ENCODE peak calls at places on chromosomes 1 and 21, in nine cellular contexts. Z is IMR-90, Q is thoracic aorta, N is GM13977, X is GM23338, P is nephron progenitor cell, C is fibroblast of mammary gland, T is BJ, D is spleen. G is an unnamed sample.
A peak's percentile ranks its signal among the peaks of the same experiment; 100 is the strongest.

GRCh38 chr1:162003825-162004205 is 19.9 kb downstream of the OLFML2B start:
- DNase-seq in D (no peak), Q (no peak), T (peak; percentile 86), X (no peak), C (peak; percentile 90), Z (peak; percentile 83), P (no peak), N (no peak), G (no peak)

GRCh38 chr1:168786476-168787330 is 57.7 kb upstream of the DPT start:
- DNase-seq in X (no peak), C (no peak), T (no peak), P (no peak), Q (no peak), D (no peak), N (no peak), Z (no peak), G (no peak)

GRCh38 chr1:15167386-15167785 is 13.8 kb downstream of the TMEM51 start:
- DNase-seq in D (no peak), Q (no peak), T (no peak), N (no peak), C (no peak), Z (peak; percentile 93), P (no peak), X (no peak), G (no peak)

GRCh38 chr1:97412155-97412554 is 508.7 kb downstream of the DPYD start:
- DNase-seq in D (no peak), X (no peak), N (no peak), T (no peak), Z (peak; percentile 50), C (peak; percentile 49), P (no peak), Q (no peak), G (no peak)

GRCh38 chr1:58584082-58584895 is 7.2 kb upstream of the TACSTD2 start:
- DNase-seq in D (no peak), Z (peak; percentile 96), N (peak; percentile 67), C (peak; percentile 96), T (peak; percentile 94), X (peak; percentile 26), Q (peak; percentile 78), P (no peak), G (no peak)

GRCh38 chr1:53739109-53739681 is at the start of gene GLIS1:
- DNase-seq in X (peak; percentile 92), Q (no peak), D (peak; percentile 82), C (peak; percentile 79), N (peak; percentile 98), Z (peak; percentile 82), T (no peak), P (peak; percentile 97), G (peak; percentile 91)

GRCh38 chr21:24938592-24938991 is 668.7 kb downstream of the MRPL39 start:
- DNase-seq in D (no peak), X (no peak), C (no peak), Z (no peak), N (no peak), Q (no peak), P (no peak), T (no peak), G (no peak)

GRCh38 chr21:35398366-35398982 is 349.4 kb upstream of the RUNX1 start:
- DNase-seq in Q (no peak), P (no peak), D (no peak), T (no peak), C (no peak), Z (peak; percentile 15), X (no peak), N (no peak), G (no peak)

GRCh38 chr1:112457241-112457640 is 51.5 kb upstream of the WNT2B start:
- DNase-seq in Z (peak; percentile 94), Q (no peak), X (no peak), P (no peak), T (no peak), N (no peak), D (no peak), C (peak; percentile 82), G (no peak)

GRCh38 chr1:172883387-172883791 is 167.4 kb downstream of the TNFSF18 start:
- DNase-seq in Z (no peak), N (peak; percentile 11), P (no peak), Q (no peak), T (no peak), X (no peak), C (peak; percentile 9), D (no peak), G (no peak)

GRCh38 chr1:89273324-89273778 is 691 bp upstream of the GBP5 start:
- DNase-seq in D (peak; percentile 86), C (no peak), Z (no peak), P (no peak), T (no peak), X (no peak), N (no peak), Q (no peak), G (no peak)

GRCh38 chr1:89279011-89279466 is 6.4 kb upstream of the GBP5 start:
- DNase-seq in X (no peak), Z (no peak), T (no peak), C (no peak), D (no peak), P (no peak), N (no peak), Q (no peak), G (no peak)

GRCh38 chr1:89274431-89274857 is 1.8 kb upstream of the GBP5 start:
- DNase-seq in C (peak; percentile 79), N (no peak), D (no peak), T (peak; percentile 27), Z (peak; percentile 8), Q (no peak), X (no peak), P (no peak), G (no peak)

GRCh38 chr1:89277725-89278124 is 5.1 kb upstream of the GBP5 start:
- DNase-seq in X (no peak), P (no peak), N (no peak), C (no peak), D (no peak), Z (no peak), T (no peak), Q (no peak), G (no peak)

GRCh38 chr1:89276690-89277089 is 4.0 kb upstream of the GBP5 start:
- DNase-seq in Z (no peak), C (no peak), P (no peak), D (no peak), T (no peak), Q (no peak), N (no peak), X (peak; percentile 11), G (no peak)
- TF ChIP-seq CTCF in Z (no peak), C (no peak), P (no peak), D (no peak), T (no peak), Q (no peak), N (peak; percentile 13), X (peak; percentile 35), G (no peak)

GRCh38 chr1:109543988-109544735 is 4.3 kb upstream of the GNAI3 start:
- DNase-seq in Z (no peak), P (no peak), Q (no peak), D (no peak), C (no peak), X (no peak), T (no peak), N (peak; percentile 3), G (no peak)

GRCh38 chr1:109543283-109543987 is 3.8 kb downstream of the GPR61 start:
- DNase-seq in N (peak; percentile 4), Z (no peak), T (no peak), D (no peak), P (no peak), X (no peak), Q (no peak), C (no peak), G (no peak)

GRCh38 chr1:109548321-109549267 is at the start of gene GNAI3:
- DNase-seq in P (peak; percentile 88), C (peak; percentile 95), X (peak; percentile 97), Z (peak; percentile 96), Q (peak; percentile 88), D (peak; percentile 99), N (peak; percentile 92), T (peak; percentile 70), G (peak; percentile 73)

GRCh38 chr1:109547412-109548320 is 749 bp upstream of the GNAI3 start:
- DNase-seq in D (no peak), N (peak; percentile 32), Z (peak; percentile 26), C (peak; percentile 16), P (peak; percentile 21), Q (no peak), T (no peak), X (peak; percentile 40), G (peak; percentile 47)

GRCh38 chr1:109546311-109547109 is 1.9 kb upstream of the GNAI3 start:
- DNase-seq in Q (peak; percentile 86), T (no peak), X (peak; percentile 97), P (peak; percentile 91), Z (peak; percentile 86), N (peak; percentile 95), C (peak; percentile 89), D (peak; percentile 93), G (peak; percentile 69)
- TF ChIP-seq CTCF in Q (peak; percentile 83), T (peak; percentile 79), X (peak; percentile 99), P (peak; percentile 87), Z (peak; percentile 95), N (peak; percentile 79), C (peak; percentile 87), D (peak; percentile 96), G (peak; percentile 82)

DNA sequence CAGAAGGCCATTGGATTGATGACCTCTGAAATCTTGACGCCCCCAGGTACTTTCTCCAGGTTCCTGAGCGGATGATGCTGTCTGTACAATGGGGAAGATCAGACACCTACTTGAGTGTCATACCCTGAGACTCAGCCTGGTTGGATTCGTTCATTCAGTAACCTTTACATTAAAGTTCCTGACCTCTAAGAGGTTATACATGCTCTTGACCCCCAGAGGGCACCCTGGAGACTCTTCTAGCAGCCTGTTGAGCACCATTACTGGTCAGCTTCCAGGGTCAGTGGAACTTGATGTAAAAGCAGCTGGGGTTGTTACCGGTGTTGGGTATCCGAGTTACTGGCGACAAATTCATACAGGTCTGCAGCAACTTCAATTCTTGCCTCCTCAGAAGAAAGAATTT is 114.3 kb upstream of the ZNF678 start:
- DNase-seq in C (peak; percentile 45), N (peak; percentile 69), T (no peak), X (peak; percentile 89), D (no peak), P (peak; percentile 27), Q (no peak), Z (no peak), G (no peak)
- TF ChIP-seq CTCF in C (peak; percentile 57), N (peak; percentile 53), T (peak; percentile 36), X (peak; percentile 71), D (no peak), P (peak; percentile 37), Q (no peak), Z (peak; percentile 25), G (no peak)

DNA sequence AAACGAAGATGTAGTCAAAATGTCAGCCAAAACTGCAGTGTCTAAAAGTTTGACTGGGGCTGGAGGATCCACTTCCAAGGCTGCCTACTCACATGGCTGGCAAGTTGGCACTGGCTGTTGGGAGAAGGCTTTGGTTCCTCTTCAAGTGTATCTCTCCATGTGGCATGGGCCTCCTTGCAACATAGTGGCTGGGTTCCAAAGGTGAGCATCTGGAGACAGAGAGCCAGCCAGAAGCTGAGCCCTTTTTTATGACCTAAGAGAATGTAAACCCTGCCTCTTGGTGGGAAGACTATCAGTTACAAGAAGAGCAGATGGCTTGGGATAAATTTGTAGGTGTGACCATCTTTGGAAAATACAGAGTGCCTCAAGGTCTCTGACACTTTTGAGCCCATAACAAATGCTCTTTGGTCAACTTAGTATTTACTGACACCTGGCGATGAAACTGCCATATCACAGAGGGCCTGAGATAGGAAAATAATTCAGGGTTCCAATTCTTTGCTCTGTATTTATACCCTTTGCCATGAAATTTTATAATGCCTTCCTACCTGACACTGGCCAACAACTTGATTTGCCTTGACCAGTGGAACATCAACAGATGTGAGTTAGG is 31.4 kb upstream of the PRELP start:
- DNase-seq in C (no peak), Q (no peak), Z (no peak), D (no peak), P (no peak), N (no peak), T (no peak), X (no peak), G (no peak)
- TF ChIP-seq CTCF in C (no peak), Q (no peak), Z (no peak), D (no peak), P (no peak), N (no peak), T (no peak), X (peak; percentile 34), G (no peak)

G was measured in mesothelial cell of epicardium.